ENCODE peak calls at places on chromosomes 7 and 10, in ten cellular contexts. D is AG04450, W is kidney, K is IMR-90, P is lower lobe of right lung, U is right atrium auricular region, V is gastrocnemius medialis, I is cardiac muscle cell, L is Calu3, R is AG10803. H is an unnamed sample.

GRCh38 chr10:84254552-84255137 is 9.8 kb downstream of the RGR start:
- DNase-seq in D (no peak), W (no peak), K (no peak), P (no peak), U (no peak), V (no peak), I (no peak), L (no peak), R (no peak), H (no peak)

GRCh38 chr7:73736885-73737284 is 1.7 kb downstream of the ABHD11 start:
- DNase-seq in D (no peak), W (no peak), K (no peak), P (no peak), U (no peak), V (no peak), I (no peak), L (no peak), R (no peak), H (no peak)

GRCh38 chr7:25856056-25856780 is 295.8 kb upstream of the NFE2L3 start:
- DNase-seq in D (no peak), W (no peak), K (peak; percentile 37), P (no peak), U (no peak), V (peak; percentile 33), I (no peak), L (no peak), R (peak; percentile 40), H (no peak)

GRCh38 chr7:12705878-12706277 is 18.4 kb downstream of the ARL4A start:
- DNase-seq in D (no peak), W (no peak), K (no peak), P (no peak), U (no peak), V (no peak), I (peak; percentile 26), L (no peak), R (no peak), H (no peak)

GRCh38 chr10:116779076-116779687 is 36.8 kb upstream of the HSPA12A start:
- DNase-seq in D (no peak), W (no peak), K (peak; percentile 57), P (no peak), U (no peak), V (no peak), I (peak; percentile 23), L (no peak), R (peak; percentile 6), H (no peak)

GRCh38 chr10:75021851-75022250 is 89.6 kb upstream of the SAMD8 start:
- DNase-seq in D (no peak), W (no peak), K (no peak), P (no peak), U (no peak), V (no peak), I (no peak), L (no peak), R (no peak), H (no peak)

GRCh38 chr10:6493521-6494451 is 86.3 kb downstream of the PRKCQ start:
- DNase-seq in D (no peak), W (no peak), K (peak; percentile 11), P (no peak), U (no peak), V (no peak), I (peak; percentile 11), L (no peak), R (no peak), H (no peak)

GRCh38 chr7:91759205-91759863 is 121.2 kb downstream of the MTERF1 start:
- DNase-seq in D (no peak), W (peak; percentile 71), K (no peak), P (peak; percentile 84), U (no peak), V (no peak), I (peak; percentile 22), L (peak; percentile 87), R (no peak), H (no peak)

GRCh38 chr7:149621776-149622175 is 124.2 kb upstream of the ZNF746 start:
- DNase-seq in D (no peak), W (no peak), K (no peak), P (no peak), U (no peak), V (no peak), I (no peak), L (no peak), R (no peak), H (no peak)

GRCh38 chr10:26550774-26551526 is 112.8 kb downstream of the APBB1IP start:
- DNase-seq in D (no peak), W (no peak), K (no peak), P (no peak), U (no peak), V (no peak), I (peak; percentile 3), L (peak; percentile 15), R (no peak), H (no peak)

GRCh38 chr7:136517971-136518370 is 350.5 kb upstream of the CHRM2 start:
- DNase-seq in D (no peak), W (no peak), K (no peak), P (no peak), U (no peak), V (no peak), I (no peak), L (no peak), R (no peak), H (no peak)

GRCh38 chr10:58996063-58996462 is 180.4 kb upstream of the PHYHIPL start:
- DNase-seq in D (no peak), W (no peak), K (no peak), P (no peak), U (no peak), V (no peak), I (no peak), L (no peak), R (no peak), H (no peak)

GRCh38 chr7:77528368-77528767 is 8.7 kb upstream of the PTPN12 start:
- DNase-seq in D (no peak), W (no peak), K (no peak), P (no peak), U (no peak), V (no peak), I (no peak), L (no peak), R (no peak), H (no peak)

GRCh38 chr7:3091631-3092030 is 48.0 kb upstream of the CARD11 start:
- DNase-seq in D (no peak), W (no peak), K (no peak), P (no peak), U (no peak), V (no peak), I (no peak), L (no peak), R (no peak), H (no peak)

GRCh38 chr7:3095046-3095445 is 51.4 kb upstream of the CARD11 start:
- DNase-seq in D (no peak), W (no peak), K (no peak), P (peak; percentile 71), U (no peak), V (peak; percentile 27), I (no peak), L (no peak), R (no peak), H (no peak)

GRCh38 chr7:3087243-3087642 is 43.6 kb upstream of the CARD11 start:
- DNase-seq in D (peak; percentile 13), W (no peak), K (peak; percentile 20), P (no peak), U (no peak), V (no peak), I (no peak), L (no peak), R (no peak), H (no peak)

GRCh38 chr7:3092468-3092867 is 48.8 kb upstream of the CARD11 start:
- DNase-seq in D (no peak), W (no peak), K (peak; percentile 16), P (peak; percentile 58), U (peak; percentile 60), V (peak; percentile 25), I (no peak), L (no peak), R (no peak), H (no peak)

DNA sequence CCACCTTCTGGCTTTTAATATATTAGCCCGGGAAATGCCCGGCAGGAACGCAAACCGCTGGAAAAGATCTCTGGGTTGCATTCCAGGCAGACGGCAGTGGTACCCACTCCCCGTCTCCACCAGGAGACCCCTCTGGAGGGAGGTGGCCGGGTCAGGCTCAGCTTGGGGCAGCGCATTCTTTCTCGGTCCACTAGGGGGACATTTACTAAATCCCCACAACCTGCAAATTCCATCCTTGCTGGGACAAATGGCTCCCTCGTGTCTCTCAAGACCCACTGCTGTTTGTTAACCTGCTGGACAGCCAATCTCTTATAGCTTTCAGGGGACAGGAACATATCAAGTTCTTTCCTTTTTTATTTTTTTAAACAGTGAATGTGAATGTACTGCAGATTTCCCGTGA is 45.8 kb upstream of the CARD11 start:
- DNase-seq in D (no peak), W (no peak), K (peak; percentile 6), P (no peak), U (no peak), V (no peak), I (peak; percentile 15), L (peak; percentile 44), R (no peak), H (peak; percentile 60)
- TF ChIP-seq CTCF in D (peak; percentile 52), W (peak; percentile 23), K (no peak), P (peak; percentile 41), U (no peak), V (no peak), I (peak; percentile 51), L (peak; percentile 83), R (no peak), H (peak; percentile 78)

GRCh38 chr7:27143950-27144798 is 693 bp upstream of the HOXA5 start:
- DNase-seq in D (no peak), W (peak; percentile 48), K (peak; percentile 72), P (no peak), U (no peak), V (no peak), I (no peak), L (no peak), R (no peak), H (no peak)
- TF ChIP-seq CTCF in D (no peak), W (no peak), K (no peak), P (no peak), U (peak; percentile 37), V (no peak), I (no peak), L (peak; percentile 4), R (no peak), H (no peak)

DNA sequence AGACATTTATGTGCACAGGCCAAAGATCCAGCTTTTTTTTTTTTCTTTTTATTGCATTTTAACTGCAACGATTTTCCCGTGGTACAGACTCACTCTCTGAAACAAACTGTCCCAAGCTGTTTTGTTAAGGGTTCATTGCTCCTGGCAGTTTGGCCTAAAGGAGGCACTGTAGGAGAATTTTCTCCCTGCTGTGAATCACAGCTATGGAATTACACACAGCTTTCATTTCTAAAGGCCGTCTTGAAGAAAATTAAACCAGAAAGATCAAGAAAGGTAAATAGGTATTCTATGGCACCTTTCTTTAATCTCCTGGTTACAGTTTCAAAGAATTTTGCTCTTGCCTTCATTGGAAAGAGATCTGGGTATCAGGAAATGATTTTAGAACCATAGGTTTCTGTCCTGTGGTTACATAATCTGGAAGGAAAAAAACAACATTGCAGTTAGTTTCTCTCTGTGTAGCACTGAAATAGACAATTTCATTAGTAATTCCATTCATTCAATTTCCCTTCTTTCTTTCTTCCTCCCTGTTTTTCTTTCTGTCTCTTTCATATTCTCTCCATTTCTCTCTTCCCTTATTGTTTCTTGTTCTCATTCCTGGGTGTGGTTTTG is 51.2 kb downstream of the PDK4 start:
- DNase-seq in D (peak; percentile 34), W (no peak), K (peak; percentile 65), P (no peak), U (no peak), V (peak; percentile 66), I (peak; percentile 82), L (peak; percentile 43), R (peak; percentile 66), H (no peak)
- TF ChIP-seq CTCF in D (peak; percentile 83), W (peak; percentile 72), K (peak; percentile 85), P (peak; percentile 80), U (peak; percentile 58), V (peak; percentile 67), I (peak; percentile 92), L (peak; percentile 20), R (peak; percentile 91), H (no peak)

GRCh38 chr7:158732483-158733219 is 28.0 kb upstream of the NCAPG2 start:
- DNase-seq in D (no peak), W (no peak), K (no peak), P (no peak), U (no peak), V (no peak), I (no peak), L (no peak), R (no peak), H (no peak)
- TF ChIP-seq CTCF in D (no peak), W (no peak), K (no peak), P (no peak), U (no peak), V (no peak), I (no peak), L (no peak), R (no peak), H (no peak)

H was measured in glutamatergic neuron.